ENCODE peak calls at places on chromosomes 13 and 19, in four cellular contexts. O, W, J and M are unnamed samples.

GRCh38 chr19:16369664-16370576 is 45.3 kb downstream of the KLF2 start:
- DNase-seq in O (peak; percentile 39), W (peak; percentile 67), J (no peak), M (no peak)

GRCh38 chr13:30745917-30746686 is 10.8 kb downstream of the ALOX5AP start:
- DNase-seq in O (no peak), W (no peak), J (no peak), M (no peak)

GRCh38 chr13:35988648-35989081 is 142.5 kb downstream of the DCLK1 start:
- DNase-seq in O (no peak), W (no peak), J (no peak), M (no peak)

GRCh38 chr13:76296751-76297150 is 589.5 kb downstream of the KCTD12 start:
- DNase-seq in O (no peak), W (no peak), J (no peak), M (no peak)

GRCh38 chr19:33194527-33194883 is 375 bp downstream of the LRP3 start:
- DNase-seq in O (no peak), W (no peak), J (peak; percentile 11), M (no peak)

GRCh38 chr13:75052616-75053015 is 429.4 kb downstream of the TBC1D4 start:
- DNase-seq in O (no peak), W (no peak), J (no peak), M (no peak)

GRCh38 chr13:96749825-96750224 is 244.5 kb downstream of the OXGR1 start:
- DNase-seq in O (no peak), W (no peak), J (no peak), M (no peak)

GRCh38 chr13:46901721-46902120 is 4.9 kb upstream of the HTR2A start:
- DNase-seq in O (no peak), W (no peak), J (no peak), M (no peak)

GRCh38 chr19:46192990-46193650 is 36.4 kb upstream of the IGFL1 start:
- DNase-seq in O (peak; percentile 6), W (no peak), J (peak; percentile 77), M (no peak)

GRCh38 chr19:48501446-48501960 is 10.1 kb downstream of the LMTK3 start:
- DNase-seq in O (no peak), W (peak; percentile 56), J (no peak), M (peak; percentile 63)

GRCh38 chr19:29528350-29528945 is 2.7 kb downstream of the VSTM2B start:
- DNase-seq in O (peak; percentile 51), W (peak; percentile 33), J (peak; percentile 60), M (peak; percentile 56)